ENCODE peak calls at places on chromosomes 5 and 9, in five cellular contexts. R is H1, H is H9, B is neuronal stem cell, V is mesenchymal stem cell. X is an unnamed sample.

GRCh38 chr5:181243020-181243520 is 636 bp downstream of the RACK1 start:
- DNase-seq in H (no peak), B (no peak), V (no peak), R (no peak), X (no peak)

GRCh38 chr9:109574061-109574882 is 76.2 kb upstream of the PTPN3 start:
- DNase-seq in H (no peak), B (peak; percentile 39), V (peak; percentile 75), R (no peak), X (peak; percentile 41)

GRCh38 chr5:50655810-50656205 is 10.6 kb upstream of the PARP8 start:
- DNase-seq in H (no peak), B (no peak), V (no peak), R (no peak), X (no peak)

GRCh38 chr9:110125207-110125751 is 82.7 kb downstream of the C9orf152 start:
- DNase-seq in V (peak; percentile 99), H (peak; percentile 88), B (peak; percentile 87), R (peak; percentile 69), X (peak; percentile 60)

GRCh38 chr9:86946712-86947145 is 577 bp downstream of the GAS1 start:
- DNase-seq in V (peak; percentile 66), R (peak; percentile 53), H (peak; percentile 48), B (no peak), X (peak; percentile 53)

GRCh38 chr9:76153372-76153771 is 240.9 kb downstream of the RFK start:
- DNase-seq in B (no peak), R (no peak), V (no peak), H (no peak), X (no peak)

GRCh38 chr9:110526426-110526825 is 53.1 kb downstream of the SVEP1 start:
- DNase-seq in B (no peak), R (no peak), V (no peak), H (no peak), X (no peak)

GRCh38 chr5:96050273-96050880 is 88.7 kb upstream of the ELL2 start:
- DNase-seq in H (no peak), B (no peak), R (no peak), V (no peak), X (no peak)

GRCh38 chr5:131957721-131958483 is 12.4 kb upstream of the MEIKIN start:
- DNase-seq in B (no peak), V (no peak), H (no peak), R (no peak), X (peak; percentile 20)

GRCh38 chr5:53089481-53089976 is 20.0 kb downstream of the MOCS2 start:
- DNase-seq in H (no peak), R (no peak), B (no peak), V (no peak), X (peak; percentile 74)

GRCh38 chr5:177049285-177049684 is 26.8 kb downstream of the ZNF346 start:
- DNase-seq in R (no peak), H (no peak), B (no peak), V (no peak), X (no peak)

GRCh38 chr5:39132792-39133191 is 58.6 kb upstream of the RICTOR start:
- DNase-seq in V (no peak), H (no peak), B (no peak), R (no peak), X (no peak)

GRCh38 chr5:149049371-149049781 is 13.5 kb downstream of the SH3TC2 start:
- DNase-seq in H (no peak), V (peak; percentile 34), B (no peak), R (no peak), X (no peak)

GRCh38 chr9:36039121-36039520 is 2.4 kb downstream of the RECK start:
- DNase-seq in R (no peak), H (no peak), V (no peak), B (no peak), X (no peak)

GRCh38 chr5:36027066-36027465 is 35.9 kb upstream of the UGT3A1 start:
- DNase-seq in V (no peak), R (no peak), H (no peak), B (no peak), X (no peak)

GRCh38 chr9:129131300-129132145 is 20.3 kb downstream of the PTPA start:
- DNase-seq in B (no peak), R (peak; percentile 97), H (peak; percentile 87), V (peak; percentile 68), X (peak; percentile 74)

GRCh38 chr5:64108674-64109073 is 57.0 kb upstream of the RNF180 start:
- DNase-seq in B (no peak), R (no peak), V (no peak), H (no peak), X (no peak)

GRCh38 chr5:88502179-88503064 is 233.8 kb upstream of the TMEM161B start:
- DNase-seq in R (no peak), V (no peak), H (no peak), B (no peak), X (no peak)

GRCh38 chr5:76820491-76820890 is 1.7 kb downstream of the F2RL1 start:
- DNase-seq in V (no peak), H (no peak), B (no peak), R (no peak), X (no peak)

GRCh38 chr9:76269789-76270188 is 124.4 kb downstream of the RFK start:
- DNase-seq in V (peak; percentile 70), B (no peak), R (no peak), H (no peak), X (no peak)

GRCh38 chr5:148828461-148829247 is 2.2 kb downstream of the ADRB2 start:
- DNase-seq in V (no peak), B (no peak), H (no peak), R (no peak), X (no peak)

GRCh38 chr9:28610339-28610738 is 1037.1 kb upstream of the C9orf72 start:
- DNase-seq in B (no peak), V (no peak), H (no peak), R (no peak), X (no peak)

GRCh38 chr5:42812620-42813019 is 928 bp upstream of the SELENOP start:
- DNase-seq in B (no peak), V (no peak), H (no peak), R (no peak), X (no peak)

GRCh38 chr5:39713224-39713911 is 288.6 kb upstream of the DAB2 start:
- DNase-seq in B (no peak), V (peak; percentile 47), R (no peak), H (no peak), X (no peak)

GRCh38 chr9:95060246-95060645 is 257.3 kb downstream of the FANCC start:
- DNase-seq in H (no peak), V (no peak), B (no peak), R (no peak), X (no peak)

GRCh38 chr9:113673726-113674125 is 202.4 kb upstream of the ZNF618 start:
- DNase-seq in R (no peak), B (no peak), V (peak; percentile 72), H (no peak), X (no peak)

DNA sequence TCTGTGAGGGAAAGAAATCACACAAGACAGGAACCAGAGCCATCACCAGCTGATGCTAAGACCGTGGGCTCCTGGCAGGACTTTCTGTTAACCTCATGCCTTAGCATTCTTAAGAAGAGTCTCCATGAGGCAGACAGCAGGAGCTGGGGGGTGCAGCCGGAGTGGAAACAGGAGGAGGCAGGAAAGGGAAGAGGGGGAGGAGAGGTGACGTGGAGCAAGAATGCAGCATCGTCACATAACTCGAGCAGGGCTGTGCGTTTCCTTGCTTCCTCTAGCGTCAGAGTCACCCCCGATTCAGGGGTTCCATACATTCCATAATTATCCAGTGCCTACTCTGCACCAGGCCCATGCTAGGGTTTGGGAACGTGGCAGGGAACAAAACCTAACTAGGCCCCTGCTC is 53.7 kb downstream of the ERGIC1 start:
- DNase-seq in B (no peak), R (no peak), H (no peak), V (peak; percentile 93), X (no peak)
- H3K23ac ChIP-seq in B (no peak overlapping the region), R (no peak overlapping the region), H (no peak overlapping the region), V (no peak overlapping the region), X (no peak overlapping the region)

GRCh38 chr9:98567540-98568233 is 141.0 kb downstream of the GABBR2 start:
- DNase-seq in B (no peak), H (no peak), V (no peak), R (no peak), X (no peak)

GRCh38 chr9:98569491-98569890 is 139.2 kb downstream of the GABBR2 start:
- DNase-seq in R (no peak), B (no peak), V (no peak), H (no peak), X (no peak)

GRCh38 chr9:98569070-98569469 is 139.7 kb downstream of the GABBR2 start:
- DNase-seq in B (no peak), R (no peak), V (no peak), H (no peak), X (no peak)

GRCh38 chr9:98570055-98570454 is 138.7 kb downstream of the GABBR2 start:
- DNase-seq in V (no peak), R (no peak), B (no peak), H (no peak), X (no peak)

GRCh38 chr9:98568234-98568922 is 140.4 kb downstream of the GABBR2 start:
- DNase-seq in H (no peak), B (no peak), R (no peak), V (no peak), X (no peak)
- H2BK12ac ChIP-seq in H (no peak overlapping the region), B (no peak overlapping the region), R (no peak overlapping the region), V (no peak overlapping the region), X (no peak overlapping the region)

GRCh38 chr5:83925952-83926351 is 205.3 kb upstream of the HAPLN1 start:
- DNase-seq in B (no peak), H (no peak), V (peak; percentile 56), R (no peak), X (peak; percentile 71)
- H3K23ac ChIP-seq in B (no peak overlapping the region), H (no peak overlapping the region), V (no peak overlapping the region), R (no peak overlapping the region), X (no peak overlapping the region)

GRCh38 chr9:121842612-121842978 is 191.2 kb downstream of the DAB2IP start:
- DNase-seq in V (peak; percentile 92), H (no peak), R (no peak), B (no peak), X (peak; percentile 82)

GRCh38 chr9:121838757-121839669 is 187.6 kb downstream of the DAB2IP start:
- DNase-seq in R (peak; percentile 49), V (no peak), B (no peak), H (no peak), X (no peak)

GRCh38 chr9:121841771-121842611 is 190.6 kb downstream of the DAB2IP start:
- DNase-seq in B (no peak), V (peak; percentile 69), R (peak; percentile 11), H (no peak), X (no peak)

GRCh38 chr9:121839726-121840500 is 188.5 kb downstream of the DAB2IP start:
- DNase-seq in V (no peak), R (peak; percentile 31), B (no peak), H (no peak), X (no peak)

DNA sequence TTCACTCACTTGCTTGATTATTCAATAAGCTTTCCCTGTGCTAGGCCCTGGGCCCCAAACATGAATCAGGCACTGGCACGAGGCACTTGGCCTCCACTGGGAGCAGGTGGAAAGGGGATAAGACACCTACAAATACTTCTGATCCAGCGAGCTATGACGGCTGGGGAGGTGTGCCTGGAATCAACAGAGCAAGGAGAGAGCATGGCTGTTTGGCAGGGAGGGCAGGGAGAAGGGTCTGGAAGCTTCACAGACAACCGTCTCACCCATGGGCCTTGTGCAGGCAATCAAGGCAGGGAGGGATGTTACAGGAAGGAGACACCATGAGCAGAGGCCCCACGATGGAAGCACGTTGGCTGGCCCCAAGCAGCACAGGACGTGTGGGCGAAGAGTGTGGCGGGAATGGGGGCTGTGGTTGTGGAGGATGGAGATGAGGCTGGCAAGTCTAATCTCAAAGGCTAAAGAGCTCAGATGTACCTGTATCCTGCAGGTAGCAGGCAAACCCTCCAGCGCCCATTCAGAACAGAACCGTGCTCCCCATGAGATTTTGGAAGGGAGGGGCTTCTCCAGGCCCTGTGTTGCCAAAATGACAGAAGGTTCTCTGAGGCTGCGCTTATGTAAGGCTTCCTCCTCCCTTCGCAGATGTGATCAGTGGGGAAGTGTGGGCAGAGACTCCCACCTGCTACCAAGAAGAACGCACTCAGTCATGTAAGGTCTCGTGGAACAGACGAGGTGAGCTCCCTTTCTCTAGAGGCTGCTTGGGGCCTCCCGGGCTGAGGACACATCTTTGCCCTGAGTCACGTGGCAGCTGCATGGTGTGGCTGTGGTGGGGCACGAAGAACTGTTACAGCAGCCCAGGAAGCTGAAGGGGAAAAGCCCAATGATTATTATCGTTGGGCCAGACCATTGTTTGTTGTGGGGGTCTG is 189.7 kb downstream of the DAB2IP start:
- DNase-seq in B (no peak), V (peak; percentile 31), R (peak; percentile 38), H (no peak), X (no peak)
- H2BK12ac ChIP-seq in B (no peak overlapping the region), V (no peak overlapping the region), R (no peak overlapping the region), H (no peak overlapping the region), X (no peak overlapping the region)